ENCODE peak calls at places on chromosomes 1 and 21, in seven cellular contexts. One of them, this sample, is unnamed.

GRCh38 chr1:161166669-161167548 is 683 bp downstream of the PPOX start:
- DNase-seq in ACHN: peak
- DNase-seq in ELR: peak
- DNase-seq in Ammon's horn: no peak
- DNase-seq in hypothalamus: no peak
- DNase-seq in RPMI7951: no peak
- DNase-seq in EH: peak
- DNase-seq in this sample: peak

GRCh38 chr1:210234254-210234747 is 1.7 kb downstream of the SERTAD4 start:
- DNase-seq in ELR: no peak
- DNase-seq in hypothalamus: peak
- DNase-seq in ACHN: no peak
- DNase-seq in Ammon's horn: no peak
- DNase-seq in RPMI7951: no peak
- DNase-seq in EH: no peak
- DNase-seq in this sample: no peak

GRCh38 chr1:233679030-233679429 is 65.1 kb downstream of the KCNK1 start:
- DNase-seq in hypothalamus: no peak
- DNase-seq in EH: no peak
- DNase-seq in RPMI7951: no peak
- DNase-seq in ACHN: no peak
- DNase-seq in Ammon's horn: no peak
- DNase-seq in ELR: no peak
- DNase-seq in this sample: no peak

GRCh38 chr1:60571811-60572210 is 498.2 kb upstream of the C1orf87 start:
- DNase-seq in ACHN: no peak
- DNase-seq in RPMI7951: no peak
- DNase-seq in ELR: no peak
- DNase-seq in Ammon's horn: no peak
- DNase-seq in hypothalamus: no peak
- DNase-seq in EH: peak
- DNase-seq in this sample: no peak

GRCh38 chr1:48644950-48645605 is 131.6 kb downstream of the BEND5 start:
- DNase-seq in ACHN: no peak
- DNase-seq in ELR: no peak
- DNase-seq in EH: no peak
- DNase-seq in RPMI7951: no peak
- DNase-seq in hypothalamus: no peak
- DNase-seq in Ammon's horn: peak
- DNase-seq in this sample: no peak

GRCh38 chr1:85374160-85374559 is 90.8 kb downstream of the DDAH1 start:
- DNase-seq in ACHN: peak
- DNase-seq in ELR: peak
- DNase-seq in Ammon's horn: no peak
- DNase-seq in RPMI7951: peak
- DNase-seq in hypothalamus: no peak
- DNase-seq in EH: peak
- DNase-seq in this sample: peak

GRCh38 chr1:7827134-7827955 is 25.5 kb downstream of the UTS2 start:
- DNase-seq in ACHN: no peak
- DNase-seq in EH: no peak
- DNase-seq in ELR: no peak
- DNase-seq in hypothalamus: no peak
- DNase-seq in RPMI7951: no peak
- DNase-seq in Ammon's horn: no peak
- DNase-seq in this sample: no peak

GRCh38 chr21:35481005-35481404 is 431.9 kb upstream of the RUNX1 start:
- DNase-seq in ACHN: no peak
- DNase-seq in hypothalamus: no peak
- DNase-seq in Ammon's horn: no peak
- DNase-seq in ELR: no peak
- DNase-seq in RPMI7951: no peak
- DNase-seq in EH: no peak
- DNase-seq in this sample: no peak

GRCh38 chr1:84374991-84375838 is 23.1 kb upstream of the DNASE2B start:
- DNase-seq in ELR: no peak
- DNase-seq in ACHN: no peak
- DNase-seq in Ammon's horn: peak
- DNase-seq in hypothalamus: no peak
- DNase-seq in RPMI7951: no peak
- DNase-seq in EH: peak
- DNase-seq in this sample: no peak

GRCh38 chr1:2381741-2382620 is 9.4 kb downstream of the MORN1 start:
- DNase-seq in EH: peak
- DNase-seq in ACHN: peak
- DNase-seq in Ammon's horn: peak
- DNase-seq in hypothalamus: peak
- DNase-seq in RPMI7951: peak
- DNase-seq in ELR: peak
- DNase-seq in this sample: peak

GRCh38 chr1:219529116-219529515 is 83.8 kb downstream of the ZC3H11B start:
- DNase-seq in ACHN: no peak
- DNase-seq in hypothalamus: no peak
- DNase-seq in RPMI7951: no peak
- DNase-seq in EH: no peak
- DNase-seq in Ammon's horn: no peak
- DNase-seq in ELR: no peak
- DNase-seq in this sample: no peak

GRCh38 chr1:206013017-206013800 is 10.0 kb upstream of the RAB7B start:
- DNase-seq in RPMI7951: no peak
- DNase-seq in hypothalamus: no peak
- DNase-seq in ELR: no peak
- DNase-seq in ACHN: no peak
- DNase-seq in EH: no peak
- DNase-seq in Ammon's horn: no peak
- DNase-seq in this sample: no peak

GRCh38 chr1:173039621-173040020 is 11.1 kb downstream of the TNFSF18 start:
- DNase-seq in ACHN: no peak
- DNase-seq in ELR: peak
- DNase-seq in RPMI7951: no peak
- DNase-seq in hypothalamus: no peak
- DNase-seq in Ammon's horn: no peak
- DNase-seq in EH: peak
- DNase-seq in this sample: peak

GRCh38 chr1:235835226-235835625 is 31.5 kb downstream of the LYST start:
- DNase-seq in RPMI7951: peak
- DNase-seq in ELR: peak
- DNase-seq in hypothalamus: no peak
- DNase-seq in ACHN: peak
- DNase-seq in Ammon's horn: peak
- DNase-seq in EH: peak
- DNase-seq in this sample: no peak

GRCh38 chr1:53137729-53138128 is 4.7 kb downstream of the SLC1A7 start:
- DNase-seq in ACHN: peak
- DNase-seq in Ammon's horn: no peak
- DNase-seq in hypothalamus: no peak
- DNase-seq in RPMI7951: no peak
- DNase-seq in ELR: peak
- DNase-seq in EH: no peak
- DNase-seq in this sample: no peak

GRCh38 chr1:182147136-182147815 is 85.8 kb upstream of the ZNF648 start:
- DNase-seq in EH: no peak
- DNase-seq in Ammon's horn: peak
- DNase-seq in RPMI7951: no peak
- DNase-seq in hypothalamus: no peak
- DNase-seq in ELR: no peak
- DNase-seq in ACHN: no peak
- DNase-seq in this sample: no peak

GRCh38 chr21:44886113-44887075 is 12.9 kb upstream of the PTTG1IP start:
- DNase-seq in hypothalamus: no peak
- DNase-seq in Ammon's horn: no peak
- DNase-seq in RPMI7951: no peak
- DNase-seq in ELR: no peak
- DNase-seq in EH: no peak
- DNase-seq in ACHN: no peak
- DNase-seq in this sample: no peak

GRCh38 chr1:228980232-228980969 is 245.1 kb downstream of the RHOU start:
- DNase-seq in hypothalamus: no peak
- DNase-seq in EH: no peak
- DNase-seq in ELR: peak
- DNase-seq in ACHN: no peak
- DNase-seq in RPMI7951: no peak
- DNase-seq in Ammon's horn: no peak
- DNase-seq in this sample: no peak

GRCh38 chr1:160205974-160206369 is 788 bp downstream of the PEA15 start:
- DNase-seq in RPMI7951: peak
- DNase-seq in ELR: peak
- DNase-seq in ACHN: peak
- DNase-seq in hypothalamus: no peak
- DNase-seq in Ammon's horn: no peak
- DNase-seq in EH: peak
- DNase-seq in this sample: peak

GRCh38 chr1:43207229-43207853 is 35.2 kb downstream of the CFAP57 start:
- DNase-seq in EH: peak
- DNase-seq in ACHN: no peak
- DNase-seq in RPMI7951: peak
- DNase-seq in hypothalamus: no peak
- DNase-seq in ELR: peak
- DNase-seq in Ammon's horn: no peak
- DNase-seq in this sample: peak

GRCh38 chr1:20073247-20073646 is 3.3 kb downstream of the PLA2G5 start:
- DNase-seq in hypothalamus: no peak
- DNase-seq in ACHN: no peak
- DNase-seq in EH: no peak
- DNase-seq in Ammon's horn: no peak
- DNase-seq in ELR: no peak
- DNase-seq in RPMI7951: no peak
- DNase-seq in this sample: no peak

GRCh38 chr1:185438936-185439335 is 121.9 kb upstream of the IVNS1ABP start:
- DNase-seq in hypothalamus: no peak
- DNase-seq in ACHN: no peak
- DNase-seq in ELR: peak
- DNase-seq in EH: peak
- DNase-seq in RPMI7951: peak
- DNase-seq in Ammon's horn: no peak
- DNase-seq in this sample: peak

GRCh38 chr1:93132638-93133037 is 47.6 kb downstream of the TMED5 start:
- DNase-seq in ELR: no peak
- DNase-seq in EH: no peak
- DNase-seq in Ammon's horn: no peak
- DNase-seq in RPMI7951: no peak
- DNase-seq in hypothalamus: no peak
- DNase-seq in ACHN: no peak
- DNase-seq in this sample: no peak

GRCh38 chr1:245211035-245211749 is 56.4 kb downstream of the KIF26B start:
- DNase-seq in RPMI7951: peak
- DNase-seq in ACHN: no peak
- DNase-seq in hypothalamus: no peak
- DNase-seq in Ammon's horn: no peak
- DNase-seq in ELR: no peak
- DNase-seq in EH: no peak
- DNase-seq in this sample: no peak

GRCh38 chr1:90721210-90722194 is 4.4 kb upstream of the BARHL2 start:
- DNase-seq in EH: peak
- DNase-seq in RPMI7951: peak
- DNase-seq in hypothalamus: no peak
- DNase-seq in ELR: peak
- DNase-seq in Ammon's horn: peak
- DNase-seq in ACHN: peak
- DNase-seq in this sample: peak